ENCODE peak calls at places on chromosomes 11 and 22, in ten cellular contexts. I is esophagus muscularis mucosa, J is suprapubic skin, O is Panc1, P is spleen, N is K562, X is H1, V is HCT116, G is sigmoid colon, Z is transverse colon. W is an unnamed sample.

GRCh38 chr22:35995772-35996171 is 32.9 kb downstream of the RBFOX2 start:
- DNase-seq in I (peak; percentile 94), J (peak; percentile 82), O (no peak), P (no peak), N (peak; percentile 11), X (no peak), V (no peak), G (peak; percentile 95), Z (peak; percentile 66), W (peak; percentile 93)

GRCh38 chr22:44795701-44796630 is 43.6 kb downstream of the ARHGAP8 start:
- DNase-seq in I (no peak), J (no peak), O (no peak), P (peak; percentile 62), N (no peak), X (no peak), V (no peak), G (no peak), Z (no peak), W (no peak)

GRCh38 chr11:29312817-29313216 is 704.0 kb downstream of the KCNA4 start:
- DNase-seq in I (no peak), J (no peak), O (no peak), P (no peak), N (no peak), X (no peak), V (no peak), G (no peak), Z (no peak), W (no peak)

GRCh38 chr11:33869511-33870422 is 22.1 kb downstream of the LMO2 start:
- DNase-seq in I (no peak), J (no peak), O (no peak), P (peak; percentile 90), N (peak; percentile 68), X (no peak), V (no peak), G (no peak), Z (peak; percentile 24), W (no peak)

GRCh38 chr11:43959321-43959995 is 17.0 kb downstream of the C11orf96 start:
- DNase-seq in I (no peak), J (no peak), O (no peak), P (no peak), N (no peak), X (no peak), V (no peak), G (no peak), Z (no peak), W (no peak)

GRCh38 chr11:123525511-123525918 is 95.4 kb downstream of the GRAMD1B start:
- DNase-seq in I (no peak), J (no peak), O (no peak), P (no peak), N (no peak), X (no peak), V (no peak), G (no peak), Z (no peak), W (no peak)

GRCh38 chr22:38766076-38766777 is 10.4 kb upstream of the SUN2 start:
- DNase-seq in I (no peak), J (no peak), O (no peak), P (no peak), N (peak; percentile 45), X (peak; percentile 68), V (peak; percentile 79), G (peak; percentile 79), Z (peak; percentile 78), W (no peak)

GRCh38 chr11:75592699-75593098 is 30.6 kb downstream of the SERPINH1 start:
- DNase-seq in I (no peak), J (no peak), O (no peak), P (no peak), N (no peak), X (no peak), V (no peak), G (no peak), Z (peak; percentile 32), W (no peak)

GRCh38 chr22:25399649-25400151 is 164.8 kb upstream of the GRK3 start:
- DNase-seq in I (no peak), J (no peak), O (no peak), P (peak; percentile 54), N (no peak), X (no peak), V (no peak), G (peak; percentile 61), Z (no peak), W (no peak)

GRCh38 chr11:59144096-59144495 is 1.4 kb downstream of the FAM111A start:
- DNase-seq in I (no peak), J (no peak), O (no peak), P (no peak), N (no peak), X (no peak), V (no peak), G (no peak), Z (no peak), W (no peak)

GRCh38 chr22:50469377-50470305 is 5.2 kb downstream of the SBF1 start:
- DNase-seq in I (no peak), J (no peak), O (no peak), P (peak; percentile 98), N (peak; percentile 83), X (peak; percentile 57), V (peak; percentile 8), G (peak; percentile 70), Z (peak; percentile 95), W (no peak)

GRCh38 chr11:118275184-118275583 is 11.1 kb upstream of the MPZL2 start:
- DNase-seq in I (no peak), J (no peak), O (no peak), P (no peak), N (no peak), X (no peak), V (no peak), G (no peak), Z (no peak), W (no peak)

GRCh38 chr11:6609502-6610015 is 2.5 kb downstream of the TAF10 start:
- DNase-seq in I (no peak), J (no peak), O (no peak), P (no peak), N (no peak), X (no peak), V (no peak), G (peak; percentile 67), Z (no peak), W (no peak)

GRCh38 chr11:131356201-131356600 is 14.2 kb upstream of the NTM start:
- DNase-seq in I (no peak), J (no peak), O (no peak), P (no peak), N (no peak), X (no peak), V (no peak), G (no peak), Z (no peak), W (no peak)

GRCh38 chr11:116217006-116217405 is 555.8 kb downstream of the BUD13 start:
- DNase-seq in I (no peak), J (peak; percentile 58), O (no peak), P (no peak), N (peak; percentile 40), X (no peak), V (peak; percentile 27), G (no peak), Z (peak; percentile 34), W (no peak)

GRCh38 chr22:23626286-23626975 is 5.7 kb downstream of the DRICH1 start:
- DNase-seq in I (no peak), J (no peak), O (no peak), P (no peak), N (no peak), X (no peak), V (no peak), G (no peak), Z (no peak), W (no peak)

GRCh38 chr22:35218079-35218478 is 39.2 kb upstream of the HMGXB4 start:
- DNase-seq in I (no peak), J (no peak), O (no peak), P (no peak), N (no peak), X (no peak), V (no peak), G (no peak), Z (no peak), W (peak; percentile 43)

GRCh38 chr11:118067006-118067405 is 9.9 kb upstream of the TMPRSS4 start:
- DNase-seq in I (no peak), J (no peak), O (no peak), P (peak; percentile 35), N (no peak), X (no peak), V (no peak), G (peak; percentile 55), Z (no peak), W (no peak)

GRCh38 chr22:26610072-26610958 is 7.5 kb downstream of the CRYBB1 start:
- DNase-seq in I (no peak), J (no peak), O (no peak), P (peak; percentile 74), N (no peak), X (no peak), V (no peak), G (no peak), Z (peak; percentile 75), W (no peak)
- TF ChIP-seq POLR2AphosphoS5 in I (no peak), J (no peak), O (no peak), P (peak; percentile 74), N (no peak), X (no peak), V (no peak), G (no peak), Z (peak; percentile 45), W (no peak)

DNA sequence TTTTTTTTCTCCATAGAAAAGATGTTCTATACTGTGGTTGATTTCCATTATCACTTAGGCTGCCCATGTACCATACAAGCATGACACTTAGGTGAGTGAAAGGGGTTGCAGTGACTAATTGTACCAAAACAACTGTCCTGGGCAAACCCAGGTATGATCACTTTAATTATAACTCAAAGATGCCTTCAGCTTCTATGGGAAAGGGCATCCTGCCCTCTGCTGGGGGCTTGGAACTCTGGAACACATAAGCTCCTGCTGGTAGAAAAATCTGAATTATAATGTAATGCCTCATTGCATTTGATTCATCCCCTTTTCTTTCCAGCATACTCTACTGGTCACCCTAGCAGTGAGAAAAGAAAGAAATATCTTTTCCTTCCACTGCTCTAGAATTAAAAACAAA is 206.3 kb downstream of the DDX10 start:
- DNase-seq in I (no peak), J (no peak), O (no peak), P (no peak), N (no peak), X (peak; percentile 39), V (no peak), G (no peak), Z (no peak), W (no peak)
- TF ChIP-seq CTCF in I (peak; percentile 48), J (peak; percentile 8), O (peak; percentile 73), P (no peak), N (peak; percentile 34), X (peak; percentile 62), V (peak; percentile 48), G (peak; percentile 5), Z (no peak), W (no peak)

GRCh38 chr11:30568933-30569332 is 17.2 kb downstream of the MPPED2 start:
- DNase-seq in I (no peak), J (no peak), O (no peak), P (no peak), N (no peak), X (no peak), V (no peak), G (no peak), Z (no peak), W (no peak)
- H3K27ac ChIP-seq in I (no peak overlapping the region), J (no peak overlapping the region), O (no peak overlapping the region), P (no peak overlapping the region), N (no peak overlapping the region), X (no peak overlapping the region), V (no peak overlapping the region), G (no peak overlapping the region), Z (no peak overlapping the region), W (no peak overlapping the region)

DNA sequence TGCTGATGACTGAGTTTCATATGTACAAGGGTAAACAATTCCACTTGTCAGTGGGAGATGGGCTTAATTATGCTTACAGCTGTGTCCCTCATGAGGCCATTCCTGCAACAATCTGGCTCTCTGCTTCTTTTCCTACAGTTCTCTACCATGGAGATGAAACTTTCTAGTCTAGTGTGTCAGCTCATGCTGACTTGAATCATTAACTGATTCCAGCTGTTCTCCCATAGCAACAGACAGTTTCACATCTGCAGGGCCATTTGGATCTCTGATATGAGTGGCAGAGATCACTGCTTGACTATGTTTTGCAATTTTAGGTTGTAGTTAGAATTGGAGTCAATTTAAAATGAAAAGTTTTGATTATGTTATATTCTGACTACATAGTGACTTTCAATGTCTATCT is 1251.7 kb upstream of the RAG2 start:
- DNase-seq in I (no peak), J (no peak), O (no peak), P (no peak), N (no peak), X (no peak), V (no peak), G (no peak), Z (no peak), W (no peak)
- TF ChIP-seq POLR2AphosphoS5 in I (no peak), J (no peak), O (no peak), P (no peak), N (no peak), X (no peak), V (no peak), G (no peak), Z (no peak), W (no peak)